ENCODE peak calls at places on chromosomes 1 and 21, in seven cellular contexts. One of them, this sample, is unnamed.

GRCh38 chr1:203422656-203423055 is 53.0 kb upstream of the PRELP start:
- DNase-seq in H9: no peak
- DNase-seq in IMR-90: no peak
- DNase-seq in mesendoderm: no peak
- DNase-seq in trophoblast cell: no peak
- DNase-seq in mesenchymal stem cell: no peak
- DNase-seq in H1: no peak
- DNase-seq in this sample: no peak

GRCh38 chr1:206497363-206497762 is 10.0 kb upstream of the RASSF5 start:
- DNase-seq in H9: no peak
- DNase-seq in IMR-90: no peak
- DNase-seq in mesendoderm: no peak
- DNase-seq in trophoblast cell: no peak
- DNase-seq in mesenchymal stem cell: no peak
- DNase-seq in H1: no peak
- DNase-seq in this sample: no peak

GRCh38 chr1:28412731-28413130 is 43.2 kb downstream of the PHACTR4 start:
- DNase-seq in H9: no peak
- DNase-seq in IMR-90: no peak
- DNase-seq in mesendoderm: peak
- DNase-seq in trophoblast cell: no peak
- DNase-seq in mesenchymal stem cell: no peak
- DNase-seq in H1: no peak
- DNase-seq in this sample: no peak

GRCh38 chr1:205251576-205251975 is 23.8 kb downstream of the TMCC2 start:
- DNase-seq in H9: no peak
- DNase-seq in IMR-90: no peak
- DNase-seq in mesendoderm: no peak
- DNase-seq in trophoblast cell: no peak
- DNase-seq in mesenchymal stem cell: no peak
- DNase-seq in H1: no peak
- DNase-seq in this sample: no peak

GRCh38 chr1:65459397-65459768 is 38.9 kb downstream of the LEPR start:
- DNase-seq in H9: no peak
- DNase-seq in IMR-90: peak
- DNase-seq in mesendoderm: peak
- DNase-seq in trophoblast cell: peak
- DNase-seq in mesenchymal stem cell: peak
- DNase-seq in H1: no peak
- DNase-seq in this sample: no peak

GRCh38 chr21:29538115-29538514 is 239.4 kb downstream of the BACH1 start:
- DNase-seq in H9: no peak
- DNase-seq in IMR-90: peak
- DNase-seq in mesendoderm: no peak
- DNase-seq in trophoblast cell: peak
- DNase-seq in mesenchymal stem cell: no peak
- DNase-seq in H1: no peak
- DNase-seq in this sample: no peak

GRCh38 chr1:117569956-117570355 is 35.9 kb upstream of the TENT5C start:
- DNase-seq in H9: no peak
- DNase-seq in IMR-90: no peak
- DNase-seq in mesendoderm: no peak
- DNase-seq in trophoblast cell: no peak
- DNase-seq in mesenchymal stem cell: no peak
- DNase-seq in H1: no peak
- DNase-seq in this sample: no peak

GRCh38 chr1:242824435-242824834 is 299.9 kb upstream of the PLD5 start:
- DNase-seq in H9: no peak
- DNase-seq in IMR-90: no peak
- DNase-seq in mesendoderm: peak
- DNase-seq in trophoblast cell: peak
- DNase-seq in mesenchymal stem cell: no peak
- DNase-seq in H1: no peak
- DNase-seq in this sample: no peak

GRCh38 chr1:6923955-6924890 is 139.0 kb downstream of the CAMTA1 start:
- DNase-seq in H9: no peak
- DNase-seq in IMR-90: no peak
- DNase-seq in mesendoderm: no peak
- DNase-seq in trophoblast cell: no peak
- DNase-seq in mesenchymal stem cell: no peak
- DNase-seq in H1: no peak
- DNase-seq in this sample: no peak

GRCh38 chr1:101438359-101438758 is 201.5 kb downstream of the S1PR1 start:
- DNase-seq in H9: no peak
- DNase-seq in IMR-90: peak
- DNase-seq in mesendoderm: peak
- DNase-seq in trophoblast cell: peak
- DNase-seq in mesenchymal stem cell: peak
- DNase-seq in H1: no peak
- DNase-seq in this sample: no peak

GRCh38 chr1:165773324-165773965 is 4.8 kb upstream of the TMCO1 start:
- DNase-seq in H9: no peak
- DNase-seq in IMR-90: peak
- DNase-seq in mesendoderm: peak
- DNase-seq in trophoblast cell: peak
- DNase-seq in mesenchymal stem cell: peak
- DNase-seq in H1: no peak
- DNase-seq in this sample: no peak

GRCh38 chr1:225480825-225481434 is 53.1 kb upstream of the LBR start:
- DNase-seq in H9: peak
- DNase-seq in IMR-90: no peak
- DNase-seq in mesendoderm: peak
- DNase-seq in trophoblast cell: peak
- DNase-seq in mesenchymal stem cell: peak
- DNase-seq in H1: no peak
- DNase-seq in this sample: no peak

GRCh38 chr21:41326414-41327080 is 9.9 kb downstream of the FAM3B start:
- DNase-seq in H9: no peak
- DNase-seq in IMR-90: no peak
- DNase-seq in mesendoderm: no peak
- DNase-seq in trophoblast cell: no peak
- DNase-seq in mesenchymal stem cell: no peak
- DNase-seq in H1: no peak
- DNase-seq in this sample: no peak

GRCh38 chr1:14100916-14101315 is 400.9 kb downstream of the PRDM2 start:
- DNase-seq in H9: peak
- DNase-seq in IMR-90: no peak
- DNase-seq in mesendoderm: no peak
- DNase-seq in trophoblast cell: no peak
- DNase-seq in mesenchymal stem cell: no peak
- DNase-seq in H1: no peak
- DNase-seq in this sample: no peak

GRCh38 chr1:30708361-30708728 is 15.0 kb downstream of the MATN1 start:
- DNase-seq in H9: no peak
- DNase-seq in IMR-90: no peak
- DNase-seq in mesendoderm: no peak
- DNase-seq in trophoblast cell: peak
- DNase-seq in mesenchymal stem cell: no peak
- DNase-seq in H1: no peak
- DNase-seq in this sample: no peak

GRCh38 chr1:115655307-115655664 is 13.5 kb downstream of the VANGL1 start:
- DNase-seq in H9: no peak
- DNase-seq in IMR-90: no peak
- DNase-seq in mesendoderm: no peak
- DNase-seq in trophoblast cell: peak
- DNase-seq in mesenchymal stem cell: no peak
- DNase-seq in H1: no peak
- DNase-seq in this sample: no peak

GRCh38 chr1:67831850-67832513 is 1.3 kb downstream of the GNG12 start:
- DNase-seq in H9: no peak
- DNase-seq in IMR-90: peak
- DNase-seq in mesendoderm: peak
- DNase-seq in trophoblast cell: peak
- DNase-seq in mesenchymal stem cell: peak
- DNase-seq in H1: no peak
- DNase-seq in this sample: peak

GRCh38 chr1:157431751-157432150 is 120.6 kb downstream of the FCRL5 start:
- DNase-seq in H9: no peak
- DNase-seq in IMR-90: peak
- DNase-seq in mesendoderm: no peak
- DNase-seq in trophoblast cell: peak
- DNase-seq in mesenchymal stem cell: no peak
- DNase-seq in H1: no peak
- DNase-seq in this sample: no peak

GRCh38 chr1:16351449-16351993 is 759 bp downstream of the FBXO42 start:
- DNase-seq in H9: no peak
- DNase-seq in IMR-90: peak
- DNase-seq in mesendoderm: no peak
- DNase-seq in trophoblast cell: peak
- DNase-seq in mesenchymal stem cell: peak
- DNase-seq in H1: no peak
- DNase-seq in this sample: no peak

GRCh38 chr1:41363632-41364320 is 2.5 kb downstream of the FOXO6 start:
- DNase-seq in H9: no peak
- DNase-seq in IMR-90: no peak
- DNase-seq in mesendoderm: no peak
- DNase-seq in trophoblast cell: no peak
- DNase-seq in mesenchymal stem cell: no peak
- DNase-seq in H1: no peak
- DNase-seq in this sample: no peak

GRCh38 chr1:21261551-21262281 is 28.5 kb downstream of the ECE1 start:
- DNase-seq in H9: peak
- DNase-seq in IMR-90: peak
- DNase-seq in mesendoderm: peak
- DNase-seq in trophoblast cell: peak
- DNase-seq in mesenchymal stem cell: peak
- DNase-seq in H1: no peak
- DNase-seq in this sample: no peak

GRCh38 chr1:24999426-24999825 is 69.3 kb upstream of the RUNX3 start:
- DNase-seq in H9: no peak
- DNase-seq in IMR-90: no peak
- DNase-seq in mesendoderm: no peak
- DNase-seq in trophoblast cell: no peak
- DNase-seq in mesenchymal stem cell: no peak
- DNase-seq in H1: no peak
- DNase-seq in this sample: no peak

GRCh38 chr1:109759513-109760334 is 4.0 kb downstream of the EPS8L3 start:
- DNase-seq in H9: no peak
- DNase-seq in IMR-90: no peak
- DNase-seq in mesendoderm: no peak
- DNase-seq in trophoblast cell: no peak
- DNase-seq in mesenchymal stem cell: no peak
- DNase-seq in H1: no peak
- DNase-seq in this sample: no peak

GRCh38 chr1:95440511-95440910 is 206.5 kb downstream of the RWDD3 start:
- DNase-seq in H9: no peak
- DNase-seq in IMR-90: no peak
- DNase-seq in mesendoderm: no peak
- DNase-seq in trophoblast cell: no peak
- DNase-seq in mesenchymal stem cell: no peak
- DNase-seq in H1: no peak
- DNase-seq in this sample: no peak

GRCh38 chr21:45284456-45284741 is 3.3 kb downstream of the POFUT2 start:
- DNase-seq in H9: no peak
- DNase-seq in IMR-90: no peak
- DNase-seq in mesendoderm: no peak
- DNase-seq in trophoblast cell: no peak
- DNase-seq in mesenchymal stem cell: no peak
- DNase-seq in H1: no peak
- DNase-seq in this sample: no peak

GRCh38 chr1:8702121-8702520 is 115.3 kb downstream of the RERE start:
- DNase-seq in H9: peak
- DNase-seq in IMR-90: no peak
- DNase-seq in mesendoderm: peak
- DNase-seq in trophoblast cell: peak
- DNase-seq in mesenchymal stem cell: peak
- DNase-seq in H1: no peak
- DNase-seq in this sample: no peak

GRCh38 chr1:44820328-44820944 is 12.1 kb downstream of the BTBD19 start:
- DNase-seq in H9: no peak
- DNase-seq in IMR-90: no peak
- DNase-seq in mesendoderm: no peak
- DNase-seq in trophoblast cell: no peak
- DNase-seq in mesenchymal stem cell: no peak
- DNase-seq in H1: no peak
- DNase-seq in this sample: no peak
- H2BK120ac ChIP-seq in H9: no peak
- H2BK120ac ChIP-seq in IMR-90: peak
- H2BK120ac ChIP-seq in mesendoderm: no peak
- H2BK120ac ChIP-seq in trophoblast cell: peak
- H2BK120ac ChIP-seq in mesenchymal stem cell: peak
- H2BK120ac ChIP-seq in H1: peak
- H2BK120ac ChIP-seq in this sample: peak

DNA sequence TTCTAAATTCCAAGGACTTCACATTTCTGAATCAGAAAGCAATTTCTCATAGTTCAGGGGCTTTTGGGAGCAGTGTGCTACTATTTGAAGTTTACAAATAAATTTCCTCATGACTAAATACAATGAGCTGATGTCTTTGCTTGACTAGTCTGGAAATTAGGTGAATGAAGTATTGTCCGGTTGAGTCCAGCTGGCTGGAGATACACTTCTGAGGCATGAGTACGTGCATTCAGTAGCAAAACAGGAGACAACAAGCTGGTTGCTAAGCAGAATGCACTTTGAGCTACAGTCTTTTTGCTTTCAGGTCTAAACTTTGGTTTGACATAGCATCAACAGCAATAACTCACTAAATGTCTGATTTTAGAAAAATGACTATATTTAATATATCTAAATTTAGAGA is 27.1 kb downstream of the ZNHIT6 start:
- DNase-seq in H9: no peak
- DNase-seq in IMR-90: peak
- DNase-seq in mesendoderm: no peak
- DNase-seq in trophoblast cell: peak
- DNase-seq in mesenchymal stem cell: peak
- DNase-seq in H1: no peak
- DNase-seq in this sample: peak
- H2BK120ac ChIP-seq in H9: no peak
- H2BK120ac ChIP-seq in IMR-90: no peak
- H2BK120ac ChIP-seq in mesendoderm: no peak
- H2BK120ac ChIP-seq in trophoblast cell: no peak
- H2BK120ac ChIP-seq in mesenchymal stem cell: no peak
- H2BK120ac ChIP-seq in H1: no peak
- H2BK120ac ChIP-seq in this sample: no peak

DNA sequence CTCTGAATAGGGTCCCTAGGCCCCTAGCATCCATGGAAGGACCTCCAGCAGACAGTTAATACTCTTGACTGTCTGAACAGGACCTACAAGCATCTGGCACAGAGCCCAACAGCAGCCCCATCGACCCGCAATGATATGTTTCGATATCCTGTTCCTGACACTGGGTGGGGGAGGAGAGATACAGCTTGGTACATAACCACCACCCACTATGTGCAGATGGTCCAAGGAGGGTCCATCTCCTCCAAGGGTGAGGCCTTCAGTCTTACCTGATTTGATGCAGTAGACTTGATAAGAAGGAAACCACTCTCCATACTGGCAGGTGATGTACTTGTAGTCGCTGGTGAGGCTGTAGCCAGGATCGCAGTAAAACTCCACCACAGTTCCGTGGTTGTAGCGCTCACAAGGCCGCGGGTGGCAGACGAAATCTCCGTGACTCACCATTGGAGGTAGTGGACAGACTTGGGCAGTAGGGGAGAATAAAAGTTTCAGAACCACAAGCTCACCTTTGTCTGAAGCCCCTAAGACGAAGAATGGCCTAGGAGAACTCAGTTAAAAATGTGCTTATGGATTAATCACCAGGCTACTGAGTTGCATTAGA is 86.0 kb upstream of the TLR5 start:
- DNase-seq in H9: peak
- DNase-seq in IMR-90: no peak
- DNase-seq in mesendoderm: no peak
- DNase-seq in trophoblast cell: no peak
- DNase-seq in mesenchymal stem cell: no peak
- DNase-seq in H1: no peak
- DNase-seq in this sample: no peak
- H2BK120ac ChIP-seq in H9: no peak
- H2BK120ac ChIP-seq in IMR-90: peak
- H2BK120ac ChIP-seq in mesendoderm: no peak
- H2BK120ac ChIP-seq in trophoblast cell: no peak
- H2BK120ac ChIP-seq in mesenchymal stem cell: no peak
- H2BK120ac ChIP-seq in H1: no peak
- H2BK120ac ChIP-seq in this sample: no peak

GRCh38 chr1:150192012-150192411 is 42.3 kb downstream of the PLEKHO1 start:
- DNase-seq in H9: no peak
- DNase-seq in IMR-90: peak
- DNase-seq in mesendoderm: no peak
- DNase-seq in trophoblast cell: peak
- DNase-seq in mesenchymal stem cell: peak
- DNase-seq in H1: no peak
- DNase-seq in this sample: no peak
- H2BK120ac ChIP-seq in H9: no peak
- H2BK120ac ChIP-seq in IMR-90: peak
- H2BK120ac ChIP-seq in mesendoderm: no peak
- H2BK120ac ChIP-seq in trophoblast cell: peak
- H2BK120ac ChIP-seq in mesenchymal stem cell: no peak
- H2BK120ac ChIP-seq in H1: no peak
- H2BK120ac ChIP-seq in this sample: no peak